ENCODE peak calls at places on chromosome 10, in five cellular contexts. L is stomach; W is effector CD4-positive, alpha-beta T cell; M is T-helper 17 cell; E is retinal pigment epithelial cell. P is an unnamed sample.

GRCh38 chr10:71912431-71912830 is 51.8 kb upstream of the CHST3 start:
- DNase-seq in L (no peak), W (no peak), M (no peak), E (no peak), P (no peak)

GRCh38 chr10:133440633-133441285 is 13.0 kb upstream of the SCART1 start:
- DNase-seq in L (no peak), W (no peak), M (no peak), E (no peak), P (no peak)

GRCh38 chr10:90579602-90580242 is 278.1 kb downstream of the HTR7 start:
- DNase-seq in L (no peak), W (no peak), M (no peak), E (no peak), P (no peak)

GRCh38 chr10:132420469-132421376 is 23.7 kb downstream of the PWWP2B start:
- DNase-seq in L (peak), W (no peak), M (no peak), E (no peak), P (no peak)

GRCh38 chr10:124343351-124344265 is 75.1 kb downstream of the OAT start:
- DNase-seq in L (no peak), W (no peak), M (no peak), E (no peak), P (no peak)

GRCh38 chr10:80464557-80465466 is 10.7 kb downstream of the TSPAN14 start:
- DNase-seq in L (peak), W (no peak), M (no peak), E (no peak), P (no peak)

GRCh38 chr10:30818010-30818660 is 188.6 kb upstream of the LYZL2 start:
- DNase-seq in L (peak), W (no peak), M (no peak), E (no peak), P (no peak)

GRCh38 chr10:32367793-32368453 is 21.0 kb upstream of the EPC1 start:
- DNase-seq in L (peak), W (peak), M (peak), E (no peak), P (peak)

GRCh38 chr10:110664483-110665420 is 20.6 kb downstream of the RBM20 start:
- DNase-seq in L (no peak), W (no peak), M (no peak), E (peak), P (no peak)

GRCh38 chr10:113983552-113983951 is 60.1 kb upstream of the ADRB1 start:
- DNase-seq in L (no peak), W (no peak), M (no peak), E (no peak), P (no peak)

GRCh38 chr10:130018253-130018652 is 54.2 kb upstream of the EBF3 start:
- DNase-seq in L (no peak), W (no peak), M (no peak), E (no peak), P (no peak)

GRCh38 chr10:108358912-108359311 is 1194.4 kb upstream of the SORCS1 start:
- DNase-seq in L (no peak), W (no peak), M (no peak), E (peak), P (no peak)

GRCh38 chr10:78292987-78293865 is 259.6 kb downstream of the RPS24 start:
- DNase-seq in L (no peak), W (no peak), M (no peak), E (peak), P (no peak)